ENCODE peak calls at places on chromosomes 6 and 20, in four cellular contexts. Q, C, Z and B are unnamed samples.

GRCh38 chr6:16766043-16766521 is 4.8 kb upstream of the ATXN1 start:
- DNase-seq in Q (no peak), Z (peak; percentile 83), C (no peak), B (no peak)

GRCh38 chr20:34859826-34860545 is 12.7 kb downstream of the GGT7 start:
- DNase-seq in Z (no peak), Q (no peak), C (no peak), B (no peak)

GRCh38 chr20:64233725-64234124 is 21.8 kb upstream of the PCMTD2 start:
- DNase-seq in Z (no peak), Q (no peak), C (no peak), B (no peak)

GRCh38 chr20:47585087-47585747 is 83.5 kb downstream of the NCOA3 start:
- DNase-seq in C (no peak), Z (no peak), Q (no peak), B (no peak)

GRCh38 chr6:36118550-36119107 is 11.7 kb upstream of the MAPK13 start:
- DNase-seq in C (no peak), Z (no peak), Q (peak; percentile 31), B (no peak)

GRCh38 chr6:53773044-53773696 is 21.6 kb upstream of the LRRC1 start:
- DNase-seq in Q (no peak), Z (no peak), C (no peak), B (no peak)

GRCh38 chr6:97978855-97979271 is 695.8 kb upstream of the MMS22L start:
- DNase-seq in C (peak; percentile 80), Q (peak; percentile 25), Z (peak; percentile 32), B (no peak)

GRCh38 chr6:163415176-163415619 is 680 bp downstream of the QKI start:
- DNase-seq in Q (no peak), Z (no peak), C (peak; percentile 36), B (no peak)

GRCh38 chr6:112331306-112331705 is 15.8 kb upstream of the RFPL4B start:
- DNase-seq in Q (no peak), C (no peak), Z (no peak), B (no peak)

GRCh38 chr6:38127284-38127683 is 307.8 kb downstream of the ZFAND3 start:
- DNase-seq in Z (no peak), Q (no peak), C (no peak), B (no peak)

GRCh38 chr6:37078814-37079213 is 73.4 kb downstream of the FGD2 start:
- DNase-seq in Q (no peak), Z (no peak), C (no peak), B (no peak)

GRCh38 chr6:90758741-90759140 is 171.9 kb upstream of the MAP3K7 start:
- DNase-seq in C (peak; percentile 33), Z (no peak), Q (no peak), B (no peak)

DNA sequence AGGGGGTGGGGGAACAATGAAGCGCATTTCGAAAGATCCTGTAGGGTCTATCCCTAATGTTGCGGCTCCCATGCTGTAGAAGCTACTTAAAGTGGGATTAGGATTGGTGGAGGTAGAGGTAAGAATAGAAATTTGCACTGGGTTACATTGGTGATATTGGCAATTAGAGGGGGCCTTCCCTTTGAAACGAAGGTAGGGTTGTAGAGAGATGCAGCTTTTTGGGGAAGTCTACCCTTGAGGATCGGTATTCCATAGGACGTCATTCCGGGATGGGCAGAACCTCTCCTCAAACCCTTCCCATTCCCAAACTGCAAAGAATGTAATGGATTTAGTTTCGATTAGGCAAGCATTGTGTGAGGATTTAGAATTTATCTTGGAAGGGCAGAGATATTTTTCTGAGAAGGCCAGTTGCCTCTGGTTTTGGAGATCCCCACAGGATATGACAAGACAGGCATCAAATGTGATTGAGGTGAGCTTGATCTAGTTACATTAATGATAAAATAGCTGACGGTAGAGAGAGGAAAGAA is 5.4 kb upstream of the ZNFX1 start:
- DNase-seq in Q (no peak), Z (no peak), C (no peak), B (no peak)
- TF ChIP-seq POLR2AphosphoS5 in Q (peak; percentile 28), Z (no peak), C (peak; percentile 44), B (peak; percentile 45)

GRCh38 chr6:15662246-15663056 is at the start of gene DTNBP1:
- DNase-seq in C (peak; percentile 80), Z (no peak), Q (peak; percentile 58), B (peak; percentile 65)
- TF ChIP-seq REST in C (no peak), Z (no peak), Q (no peak), B (no peak)

DNA sequence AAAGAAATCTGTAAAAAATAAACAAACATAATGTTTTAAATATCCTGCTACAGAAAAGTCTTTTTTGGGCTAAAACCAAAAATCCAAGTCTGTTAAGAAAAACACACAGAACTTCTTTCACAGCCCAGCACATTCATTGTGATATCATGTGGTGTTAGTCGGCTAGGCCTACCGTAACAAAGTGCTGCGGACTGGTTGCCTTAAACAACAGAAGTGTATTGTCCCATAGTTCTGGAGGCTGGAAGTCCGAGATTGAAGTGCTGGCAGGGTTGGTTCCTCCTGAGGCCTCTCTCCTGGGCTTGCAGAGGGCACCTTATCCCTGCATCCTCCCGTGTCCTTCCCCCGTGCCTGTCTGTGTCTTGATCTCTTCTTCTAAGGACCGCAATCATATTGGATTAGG is 239.1 kb upstream of the TAB2 start:
- DNase-seq in Q (no peak), C (no peak), Z (no peak), B (no peak)
- H3K27ac ChIP-seq in Q (no peak overlapping the region), C (no peak overlapping the region), Z (no peak overlapping the region), B (no peak overlapping the region)

GRCh38 chr6:106180208-106180607 is 94.1 kb downstream of the PRDM1 start:
- DNase-seq in Z (no peak), Q (no peak), C (no peak), B (no peak)

GRCh38 chr6:106184629-106185028 is 98.5 kb downstream of the PRDM1 start:
- DNase-seq in C (no peak), Z (no peak), Q (no peak), B (no peak)

GRCh38 chr6:106182455-106182854 is 96.3 kb downstream of the PRDM1 start:
- DNase-seq in Z (no peak), C (no peak), Q (no peak), B (no peak)

GRCh38 chr6:106183430-106183829 is 97.3 kb downstream of the PRDM1 start:
- DNase-seq in Q (no peak), C (no peak), Z (no peak), B (no peak)

DNA sequence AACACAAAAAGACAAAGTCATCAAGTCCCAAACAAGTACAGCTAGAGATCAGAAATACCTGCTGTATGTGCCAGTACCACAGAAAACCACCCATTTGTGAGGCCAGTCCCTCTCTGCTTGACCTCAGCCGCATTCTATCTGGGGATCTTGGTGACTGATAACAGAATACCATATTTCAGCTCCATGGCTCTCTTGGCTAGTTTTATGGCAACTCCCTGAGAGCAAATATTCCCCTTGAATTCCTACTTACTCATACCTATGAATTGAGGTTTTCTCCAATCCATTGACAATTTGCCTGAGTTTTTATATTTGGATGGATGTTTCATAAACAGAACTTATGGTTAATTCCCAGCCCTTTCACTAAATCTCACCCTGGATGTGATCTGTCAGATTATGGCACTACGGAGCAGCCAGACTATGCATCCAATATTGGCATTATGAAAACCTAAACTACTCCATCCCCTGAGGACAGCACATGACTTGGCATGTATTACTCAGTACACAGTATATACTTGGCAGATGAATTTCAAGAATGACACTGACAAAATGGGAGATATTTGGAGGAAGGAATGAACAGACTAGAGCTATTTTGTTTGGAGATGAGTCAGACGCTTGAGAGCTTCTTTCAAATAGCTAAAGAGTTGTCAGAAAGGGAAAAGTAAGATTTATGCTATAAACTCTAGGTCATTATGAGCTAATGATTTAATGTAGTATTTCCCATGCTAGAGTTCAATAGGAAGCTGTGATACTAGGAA is 95.7 kb downstream of the PRDM1 start:
- DNase-seq in Z (no peak), Q (no peak), C (no peak), B (no peak)
- TF ChIP-seq POLR2AphosphoS5 in Z (no peak), Q (no peak), C (no peak), B (no peak)

DNA sequence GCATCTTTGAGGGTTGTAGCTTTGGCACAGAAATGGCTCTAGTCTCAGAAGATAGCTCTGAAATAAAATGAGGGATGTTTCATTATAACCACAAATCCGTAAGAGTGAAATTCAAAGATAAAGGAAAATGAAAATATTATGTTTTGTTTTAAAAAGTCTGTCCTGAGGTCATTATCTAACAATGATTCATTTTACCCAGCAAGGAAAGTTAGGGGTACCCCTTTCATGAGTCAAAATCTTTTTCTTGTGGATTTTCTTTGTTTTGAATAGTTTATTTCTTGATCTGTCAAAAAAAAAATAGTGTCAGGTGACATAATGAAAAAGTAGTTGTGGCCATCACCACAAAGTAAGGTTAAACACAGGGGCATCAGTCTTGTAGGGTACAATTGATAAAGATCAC is 59.7 kb upstream of the MYB start:
- DNase-seq in Q (no peak), C (no peak), Z (no peak), B (no peak)
- TF ChIP-seq REST in Q (no peak), C (no peak), Z (no peak), B (no peak)

DNA sequence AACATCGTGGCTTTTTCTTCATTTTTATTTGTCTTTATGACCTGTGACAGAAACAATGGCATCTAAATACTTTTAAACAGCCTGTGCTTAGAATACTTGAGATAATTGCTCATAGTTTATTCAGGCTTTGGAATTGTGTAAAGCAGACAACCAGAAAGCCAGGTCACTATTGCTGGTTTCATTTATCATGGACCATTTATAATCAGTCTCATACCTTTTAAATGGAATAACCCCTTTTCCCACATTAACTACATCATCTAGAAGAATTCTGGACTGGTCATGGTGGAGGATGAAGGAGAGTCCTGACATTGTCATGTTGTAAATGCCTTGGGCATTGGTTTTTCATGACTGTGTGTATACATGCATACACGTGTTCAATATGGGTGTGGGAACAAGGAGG is 661.5 kb downstream of the EPM2A start:
- DNase-seq in C (no peak), Z (no peak), Q (no peak), B (no peak)
- H3K27ac ChIP-seq in C (no peak overlapping the region), Z (no peak overlapping the region), Q (no peak overlapping the region), B (no peak overlapping the region)

DNA sequence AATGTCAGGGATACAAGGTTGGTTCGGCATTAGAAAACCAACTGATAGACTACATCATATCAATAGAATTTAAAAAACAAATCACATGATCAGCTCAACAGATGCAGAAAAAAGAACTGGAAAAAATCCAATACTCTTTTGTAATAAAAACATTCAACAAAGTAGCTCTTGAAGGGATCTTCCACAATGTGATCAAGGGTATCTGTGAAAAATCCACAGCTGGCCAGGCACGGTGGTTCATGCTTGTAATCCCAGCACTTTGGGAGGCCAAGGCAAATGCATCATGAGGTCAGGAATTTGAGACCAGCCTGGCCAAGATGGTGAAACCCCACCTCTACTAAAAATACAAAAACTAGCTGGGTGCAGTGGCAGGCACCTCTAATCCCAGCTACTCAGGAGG is 63.1 kb downstream of the ASCC3 start:
- DNase-seq in Q (no peak), Z (no peak), C (no peak), B (no peak)
- TF ChIP-seq POLR2AphosphoS5 in Q (no peak), Z (no peak), C (no peak), B (no peak)